ENCODE peak calls at places on chromosome 7, in four cellular contexts. One of them, this sample, is unnamed.
A peak's percentile ranks its signal among the peaks of the same experiment; 100 is the strongest.

GRCh38 chr7:17462059-17462695 is 163.7 kb downstream of the AHR start:
- DNase-seq in cardiac muscle cell: no peak
- DNase-seq in OCI-LY7: no peak
- DNase-seq in skeletal muscle cell: no peak
- DNase-seq in this sample: no peak

GRCh38 chr7:39678935-39679690 is 55.7 kb downstream of the RALA start:
- DNase-seq in OCI-LY7: no peak
- DNase-seq in skeletal muscle cell: no peak
- DNase-seq in cardiac muscle cell: no peak
- DNase-seq in this sample: no peak

GRCh38 chr7:151795168-151795754 is 81.7 kb downstream of the PRKAG2 start:
- DNase-seq in cardiac muscle cell: no peak
- DNase-seq in OCI-LY7: no peak
- DNase-seq in skeletal muscle cell: no peak
- DNase-seq in this sample: no peak

GRCh38 chr7:40500209-40500608 is 365.4 kb downstream of the SUGCT start:
- DNase-seq in OCI-LY7: no peak
- DNase-seq in skeletal muscle cell: no peak
- DNase-seq in cardiac muscle cell: no peak
- DNase-seq in this sample: no peak

GRCh38 chr7:88318196-88318595 is 11.5 kb upstream of the STEAP4 start:
- DNase-seq in OCI-LY7: no peak
- DNase-seq in skeletal muscle cell: no peak
- DNase-seq in cardiac muscle cell: no peak
- DNase-seq in this sample: no peak

GRCh38 chr7:25303380-25304321 is 75.4 kb upstream of the NPVF start:
- DNase-seq in skeletal muscle cell: peak; percentile 20
- DNase-seq in OCI-LY7: no peak
- DNase-seq in cardiac muscle cell: peak; percentile 74
- DNase-seq in this sample: no peak

GRCh38 chr7:1246871-1247526 is 14.3 kb downstream of the UNCX start:
- DNase-seq in skeletal muscle cell: no peak
- DNase-seq in cardiac muscle cell: no peak
- DNase-seq in OCI-LY7: no peak
- DNase-seq in this sample: no peak

GRCh38 chr7:157684157-157684595 is 347.4 kb downstream of the DNAJB6 start:
- DNase-seq in cardiac muscle cell: no peak
- DNase-seq in OCI-LY7: no peak
- DNase-seq in skeletal muscle cell: no peak
- DNase-seq in this sample: no peak

GRCh38 chr7:92988051-92988450 is 129.7 kb downstream of the SAMD9 start:
- DNase-seq in skeletal muscle cell: no peak
- DNase-seq in cardiac muscle cell: peak; percentile 62
- DNase-seq in OCI-LY7: no peak
- DNase-seq in this sample: no peak

GRCh38 chr7:130421685-130422084 is 19.1 kb downstream of the CEP41 start:
- DNase-seq in skeletal muscle cell: no peak
- DNase-seq in OCI-LY7: no peak
- DNase-seq in cardiac muscle cell: peak; percentile 69
- DNase-seq in this sample: no peak

GRCh38 chr7:9407816-9408215 is 974.4 kb downstream of the NXPH1 start:
- DNase-seq in cardiac muscle cell: no peak
- DNase-seq in OCI-LY7: no peak
- DNase-seq in skeletal muscle cell: no peak
- DNase-seq in this sample: no peak

GRCh38 chr7:64883113-64883905 is 19.8 kb upstream of the ZNF273 start:
- DNase-seq in skeletal muscle cell: no peak
- DNase-seq in cardiac muscle cell: no peak
- DNase-seq in OCI-LY7: no peak
- DNase-seq in this sample: no peak

GRCh38 chr7:24108906-24109376 is 175.0 kb upstream of the NPY start:
- DNase-seq in skeletal muscle cell: no peak
- DNase-seq in OCI-LY7: no peak
- DNase-seq in cardiac muscle cell: no peak
- DNase-seq in this sample: no peak

GRCh38 chr7:127949670-127950069 is 81.6 kb downstream of the LRRC4 start:
- DNase-seq in OCI-LY7: no peak
- DNase-seq in cardiac muscle cell: peak; percentile 18
- DNase-seq in skeletal muscle cell: no peak
- DNase-seq in this sample: no peak

GRCh38 chr7:127946081-127946480 is 85.2 kb downstream of the LRRC4 start:
- DNase-seq in cardiac muscle cell: no peak
- DNase-seq in skeletal muscle cell: no peak
- DNase-seq in OCI-LY7: no peak
- DNase-seq in this sample: no peak

GRCh38 chr7:127948936-127949335 is 82.3 kb downstream of the LRRC4 start:
- DNase-seq in skeletal muscle cell: no peak
- DNase-seq in OCI-LY7: no peak
- DNase-seq in cardiac muscle cell: no peak
- DNase-seq in this sample: no peak

GRCh38 chr7:127948312-127948711 is 82.9 kb downstream of the LRRC4 start:
- DNase-seq in skeletal muscle cell: no peak
- DNase-seq in OCI-LY7: no peak
- DNase-seq in cardiac muscle cell: no peak
- DNase-seq in this sample: no peak

GRCh38 chr7:127946847-127947246 is 84.4 kb downstream of the LRRC4 start:
- DNase-seq in OCI-LY7: no peak
- DNase-seq in skeletal muscle cell: no peak
- DNase-seq in cardiac muscle cell: no peak
- DNase-seq in this sample: no peak
- H3K4me3 ChIP-seq in OCI-LY7: no peak overlapping the region
- H3K4me3 ChIP-seq in skeletal muscle cell: no peak overlapping the region
- H3K4me3 ChIP-seq in cardiac muscle cell: no peak overlapping the region
- H3K4me3 ChIP-seq in this sample: no peak overlapping the region

DNA sequence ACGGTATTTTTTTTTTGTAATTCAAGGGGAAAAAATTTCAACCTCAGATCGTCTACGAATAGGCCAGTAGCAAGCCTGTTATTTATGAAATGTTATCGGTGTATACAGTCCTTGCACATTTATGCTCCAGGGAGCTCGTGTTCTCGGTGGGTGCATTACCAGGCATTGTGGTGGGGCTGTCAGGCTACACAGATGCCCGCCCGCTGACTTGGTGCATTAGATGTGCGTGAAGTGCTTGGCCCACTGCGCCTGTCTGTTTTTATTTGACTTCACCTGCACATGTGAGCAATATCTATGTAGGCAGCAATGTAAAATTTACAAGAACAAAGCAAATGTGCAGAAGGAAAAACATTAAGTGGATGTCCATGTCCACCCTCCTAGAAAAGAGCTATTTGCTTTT is 2.7 kb downstream of the FOXK1 start:
- DNase-seq in cardiac muscle cell: no peak
- DNase-seq in OCI-LY7: no peak
- DNase-seq in skeletal muscle cell: no peak
- DNase-seq in this sample: no peak
- H3K4me3 ChIP-seq in cardiac muscle cell: peak overlapping the region; percentile 97
- H3K4me3 ChIP-seq in OCI-LY7: peak overlapping the region; percentile 96
- H3K4me3 ChIP-seq in skeletal muscle cell: peak overlapping the region; percentile 83
- H3K4me3 ChIP-seq in this sample: peak overlapping the region; percentile 92

DNA sequence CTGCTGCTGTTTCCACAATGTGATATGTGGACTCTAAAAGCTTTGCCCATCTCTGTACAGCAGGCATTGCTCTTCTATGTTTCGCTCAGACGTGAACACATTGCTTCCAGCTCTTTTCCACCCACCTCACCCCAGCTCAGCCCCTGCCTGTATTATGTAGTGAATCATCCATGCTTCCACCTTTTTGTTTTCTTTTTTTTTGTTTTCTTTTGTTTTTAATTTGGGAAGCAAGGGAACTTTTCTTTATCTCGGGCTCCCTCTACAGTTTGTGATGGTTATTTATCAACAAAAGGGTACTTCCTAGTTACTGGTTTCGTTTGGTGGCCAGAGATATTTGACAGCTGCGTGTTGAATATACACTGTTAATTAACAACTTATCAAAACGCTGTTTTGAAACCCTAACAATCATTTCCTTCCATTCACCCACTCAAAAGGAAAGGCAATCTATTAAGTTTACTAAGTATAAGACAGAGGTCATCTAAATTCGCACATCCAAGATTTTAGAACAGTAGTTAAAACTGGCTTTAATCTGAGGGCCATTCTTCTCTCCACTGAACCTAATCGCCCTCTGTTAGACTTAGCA is 127.9 kb upstream of the STK17A start:
- DNase-seq in cardiac muscle cell: peak; percentile 60
- DNase-seq in OCI-LY7: peak; percentile 46
- DNase-seq in skeletal muscle cell: no peak
- DNase-seq in this sample: peak; percentile 10
- H3K4me3 ChIP-seq in cardiac muscle cell: no peak overlapping the region
- H3K4me3 ChIP-seq in OCI-LY7: no peak overlapping the region
- H3K4me3 ChIP-seq in skeletal muscle cell: peak overlapping the region; percentile 12
- H3K4me3 ChIP-seq in this sample: peak overlapping the region; percentile 3

GRCh38 chr7:74455933-74456332 is 2.2 kb downstream of the GTF2IRD1 start:
- DNase-seq in OCI-LY7: no peak
- DNase-seq in skeletal muscle cell: no peak
- DNase-seq in cardiac muscle cell: peak; percentile 58
- DNase-seq in this sample: no peak
- H3K4me3 ChIP-seq in OCI-LY7: no peak overlapping the region
- H3K4me3 ChIP-seq in skeletal muscle cell: peak overlapping the region; percentile 71
- H3K4me3 ChIP-seq in cardiac muscle cell: no peak overlapping the region
- H3K4me3 ChIP-seq in this sample: no peak overlapping the region

DNA sequence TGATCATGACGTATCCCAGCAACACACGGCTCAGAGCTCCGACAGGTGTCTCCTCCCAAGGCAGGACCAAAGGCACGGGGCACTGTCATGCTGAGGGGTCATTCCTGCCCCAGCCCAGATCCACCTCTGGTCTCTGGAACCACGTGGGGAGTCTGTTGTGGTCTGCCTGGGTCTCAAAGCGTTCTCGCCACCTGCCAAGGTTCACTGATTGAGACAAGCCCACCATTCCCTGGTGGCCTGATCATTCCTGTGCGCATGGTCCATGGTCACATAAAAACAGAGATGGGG is 83.5 kb downstream of the HIPK2 start:
- DNase-seq in cardiac muscle cell: no peak
- DNase-seq in skeletal muscle cell: no peak
- DNase-seq in OCI-LY7: no peak
- DNase-seq in this sample: no peak
- H3K4me3 ChIP-seq in cardiac muscle cell: no peak overlapping the region
- H3K4me3 ChIP-seq in skeletal muscle cell: no peak overlapping the region
- H3K4me3 ChIP-seq in OCI-LY7: no peak overlapping the region
- H3K4me3 ChIP-seq in this sample: no peak overlapping the region

GRCh38 chr7:27116962-27117686 is 13.4 kb downstream of the HOXA4 start:
- DNase-seq in skeletal muscle cell: no peak
- DNase-seq in cardiac muscle cell: no peak
- DNase-seq in OCI-LY7: no peak
- DNase-seq in this sample: no peak
- H3K4me3 ChIP-seq in skeletal muscle cell: no peak overlapping the region
- H3K4me3 ChIP-seq in cardiac muscle cell: no peak overlapping the region
- H3K4me3 ChIP-seq in OCI-LY7: no peak overlapping the region
- H3K4me3 ChIP-seq in this sample: no peak overlapping the region

DNA sequence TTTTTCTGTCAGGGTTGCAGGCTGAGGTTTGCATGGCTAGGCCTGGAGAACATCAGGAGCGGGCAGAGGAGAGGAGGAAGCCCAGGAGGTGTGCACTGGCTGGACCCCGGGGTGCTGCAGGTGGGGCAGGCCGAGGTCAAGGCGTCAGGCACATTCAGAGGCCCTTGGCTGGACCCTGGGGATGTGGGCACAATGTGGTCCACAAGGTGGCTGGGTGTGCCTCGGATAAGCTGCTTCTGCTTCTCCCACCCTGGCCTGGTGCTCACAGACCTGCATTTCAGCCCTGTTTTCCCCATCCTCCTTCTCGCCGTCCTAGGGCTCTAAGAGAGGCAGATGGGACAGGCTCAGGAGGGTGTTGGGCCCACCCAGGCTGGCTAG is 108.2 kb downstream of the ADCY1 start:
- DNase-seq in OCI-LY7: no peak
- DNase-seq in cardiac muscle cell: no peak
- DNase-seq in skeletal muscle cell: no peak
- DNase-seq in this sample: no peak
- H3K4me3 ChIP-seq in OCI-LY7: no peak overlapping the region
- H3K4me3 ChIP-seq in cardiac muscle cell: no peak overlapping the region
- H3K4me3 ChIP-seq in skeletal muscle cell: no peak overlapping the region
- H3K4me3 ChIP-seq in this sample: no peak overlapping the region

This sample was measured in BJ.